ENCODE peak calls at places on chromosomes 1 and 21, in six cellular contexts. G is NCI-H146, X is mesenchymal stem cell, W is fibroblast of pulmonary artery, U is GM19239, Z is HS-27A. V is an unnamed sample.

GRCh38 chr1:15070145-15070748 is 83.3 kb upstream of the TMEM51 start:
- DNase-seq in G (no peak), X (no peak), W (no peak), U (no peak), Z (no peak), V (no peak)

GRCh38 chr21:35340273-35340672 is 291.2 kb upstream of the RUNX1 start:
- DNase-seq in G (peak; percentile 16), X (no peak), W (no peak), U (no peak), Z (no peak), V (no peak)

GRCh38 chr1:6503884-6504602 is 12.6 kb upstream of the PLEKHG5 start:
- DNase-seq in G (no peak), X (no peak), W (no peak), U (no peak), Z (no peak), V (no peak)

GRCh38 chr1:154863702-154864174 is 6.3 kb downstream of the KCNN3 start:
- DNase-seq in G (peak; percentile 33), X (peak; percentile 96), W (peak; percentile 52), U (no peak), Z (no peak), V (no peak)

GRCh38 chr1:182175340-182176068 is 114.0 kb upstream of the ZNF648 start:
- DNase-seq in G (no peak), X (no peak), W (no peak), U (no peak), Z (no peak), V (no peak)

GRCh38 chr1:169018751-169019150 is 87.7 kb upstream of the ATP1B1 start:
- DNase-seq in G (peak; percentile 96), X (no peak), W (no peak), U (no peak), Z (no peak), V (no peak)

GRCh38 chr1:161196521-161197451 is 2.1 kb downstream of the ADAMTS4 start:
- DNase-seq in G (no peak), X (peak; percentile 54), W (peak; percentile 83), U (no peak), Z (no peak), V (no peak)

GRCh38 chr1:207993477-207994445 is 82.8 kb upstream of the CD34 start:
- DNase-seq in G (peak; percentile 22), X (peak; percentile 5), W (peak; percentile 26), U (no peak), Z (no peak), V (no peak)

GRCh38 chr1:213761845-213762407 is 225.8 kb upstream of the PROX1 start:
- DNase-seq in G (no peak), X (no peak), W (no peak), U (no peak), Z (no peak), V (no peak)

GRCh38 chr1:97608272-97608671 is 312.6 kb downstream of the DPYD start:
- DNase-seq in G (no peak), X (no peak), W (no peak), U (no peak), Z (no peak), V (no peak)

GRCh38 chr1:70667771-70668170 is 256.7 kb downstream of the CTH start:
- DNase-seq in G (peak; percentile 44), X (no peak), W (no peak), U (no peak), Z (no peak), V (peak; percentile 43)

GRCh38 chr1:236734141-236734765 is 48.0 kb downstream of the ACTN2 start:
- DNase-seq in G (no peak), X (peak; percentile 57), W (peak; percentile 65), U (no peak), Z (no peak), V (no peak)

GRCh38 chr1:11434506-11434905 is 44.4 kb upstream of the DISP3 start:
- DNase-seq in G (peak; percentile 31), X (no peak), W (no peak), U (no peak), Z (no peak), V (no peak)

GRCh38 chr1:218259800-218260199 is 25.3 kb upstream of the RRP15 start:
- DNase-seq in G (peak; percentile 72), X (no peak), W (peak; percentile 21), U (peak; percentile 5), Z (no peak), V (no peak)

GRCh38 chr21:45590726-45591618 is 48.7 kb upstream of the SLC19A1 start:
- DNase-seq in G (peak; percentile 28), X (peak; percentile 12), W (peak; percentile 16), U (peak; percentile 47), Z (no peak), V (no peak)

GRCh38 chr21:42495765-42496119 is 282 bp downstream of the RSPH1 start:
- DNase-seq in G (peak; percentile 44), X (peak; percentile 57), W (peak; percentile 27), U (no peak), Z (no peak), V (no peak)

GRCh38 chr1:1040004-1040991 is 20.4 kb downstream of the AGRN start:
- DNase-seq in G (peak; percentile 60), X (peak; percentile 87), W (peak; percentile 80), U (peak; percentile 100), Z (no peak), V (peak; percentile 74)

GRCh38 chr1:154325583-154326545 is 539 bp downstream of the ATP8B2 start:
- DNase-seq in G (peak; percentile 40), X (peak; percentile 96), W (peak; percentile 87), U (no peak), Z (peak; percentile 72), V (peak; percentile 66)

GRCh38 chr1:224160171-224160682 is 22.8 kb upstream of the DEGS1 start:
- DNase-seq in G (no peak), X (no peak), W (no peak), U (no peak), Z (no peak), V (no peak)

GRCh38 chr1:29958271-29958670 is 721.9 kb downstream of the PTPRU start:
- DNase-seq in G (no peak), X (no peak), W (no peak), U (no peak), Z (no peak), V (no peak)

GRCh38 chr1:236725638-236726037 is 39.3 kb downstream of the ACTN2 start:
- DNase-seq in G (no peak), X (no peak), W (no peak), U (no peak), Z (no peak), V (no peak)

GRCh38 chr1:15741183-15741850 is 982 bp upstream of the TMEM82 start:
- DNase-seq in G (peak; percentile 88), X (peak; percentile 60), W (peak; percentile 75), U (peak; percentile 94), Z (no peak), V (peak; percentile 83)

GRCh38 chr1:201708085-201708512 is 120.9 kb upstream of the IPO9 start:
- DNase-seq in G (no peak), X (peak; percentile 88), W (peak; percentile 78), U (no peak), Z (no peak), V (no peak)

GRCh38 chr1:206808615-206809014 is 36.3 kb upstream of the IL10 start:
- DNase-seq in G (peak; percentile 8), X (peak; percentile 64), W (peak; percentile 73), U (no peak), Z (no peak), V (no peak)

GRCh38 chr1:214615111-214615510 is 12.1 kb downstream of the CENPF start:
- DNase-seq in G (no peak), X (no peak), W (peak; percentile 15), U (no peak), Z (no peak), V (no peak)

GRCh38 chr1:244857761-244858160 is 6.6 kb downstream of the HNRNPU start:
- DNase-seq in G (no peak), X (no peak), W (no peak), U (no peak), Z (no peak), V (no peak)

GRCh38 chr1:78633209-78633608 is 13.0 kb downstream of the IFI44L start:
- DNase-seq in G (no peak), X (no peak), W (no peak), U (no peak), Z (no peak), V (no peak)

GRCh38 chr1:234176000-234176399 is 197.3 kb upstream of the COA6 start:
- DNase-seq in G (no peak), X (no peak), W (no peak), U (no peak), Z (no peak), V (no peak)

GRCh38 chr1:168688679-168689657 is 40.0 kb downstream of the DPT start:
- DNase-seq in G (peak; percentile 40), X (peak; percentile 77), W (no peak), U (no peak), Z (no peak), V (no peak)

GRCh38 chr1:247110627-247111258 is 6.6 kb upstream of the ZNF669 start:
- DNase-seq in G (peak; percentile 33), X (peak; percentile 19), W (no peak), U (no peak), Z (no peak), V (no peak)

GRCh38 chr21:16117851-16118592 is 388.2 kb downstream of the USP25 start:
- DNase-seq in G (no peak), X (no peak), W (peak; percentile 64), U (no peak), Z (peak; percentile 86), V (no peak)

GRCh38 chr1:244964112-244964971 is 100.0 kb upstream of the HNRNPU start:
- DNase-seq in G (no peak), X (peak; percentile 90), W (peak; percentile 73), U (no peak), Z (peak; percentile 64), V (no peak)

GRCh38 chr1:46448109-46448911 is 41.3 kb upstream of the DMBX1 start:
- DNase-seq in G (peak; percentile 46), X (no peak), W (no peak), U (no peak), Z (no peak), V (no peak)

GRCh38 chr1:159014851-159015250 is 5.1 kb downstream of the IFI16 start:
- DNase-seq in G (no peak), X (no peak), W (no peak), U (no peak), Z (no peak), V (no peak)

GRCh38 chr1:55898191-55898590 is 681.2 kb downstream of the PLPP3 start:
- DNase-seq in G (no peak), X (peak; percentile 94), W (peak; percentile 89), U (no peak), Z (no peak), V (no peak)

GRCh38 chr1:147451628-147452027 is 89.7 kb upstream of the BCL9 start:
- DNase-seq in G (no peak), X (no peak), W (no peak), U (no peak), Z (no peak), V (no peak)

GRCh38 chr1:70140343-70140742 is 65.0 kb downstream of the LRRC40 start:
- DNase-seq in G (no peak), X (peak; percentile 35), W (peak; percentile 88), U (no peak), Z (no peak), V (no peak)

GRCh38 chr1:112939810-112940209 is 16.2 kb downstream of the SLC16A1 start:
- DNase-seq in G (no peak), X (no peak), W (no peak), U (no peak), Z (no peak), V (no peak)

GRCh38 chr1:22332166-22332717 is 119.4 kb upstream of the ZBTB40 start:
- DNase-seq in G (no peak), X (peak; percentile 47), W (no peak), U (no peak), Z (no peak), V (no peak)

V was measured in lung.